ENCODE peak calls at places on chromosomes 7 and 10, in seven cellular contexts. S is Panc1, F is HL-60, H is glutamatergic neuron, C is MM.1S, X is fibroblast of lung, B is nephron progenitor cell. G is an unnamed sample.

GRCh38 chr7:28853150-28853549 is 105.0 kb downstream of the TRIL start:
- DNase-seq in F (no peak), X (peak), S (no peak), C (no peak), H (no peak), B (no peak), G (no peak)

GRCh38 chr7:136391371-136391770 is 414.2 kb upstream of the MTPN start:
- DNase-seq in H (no peak), B (no peak), C (no peak), F (no peak), X (no peak), S (no peak), G (no peak)

GRCh38 chr7:484365-485101 is 35.1 kb downstream of the PDGFA start:
- DNase-seq in S (no peak), H (no peak), B (no peak), C (no peak), X (no peak), F (no peak), G (no peak)

GRCh38 chr7:127822822-127823508 is 171.0 kb downstream of the SND1 start:
- DNase-seq in C (no peak), X (no peak), S (no peak), H (no peak), F (peak), B (no peak), G (no peak)

GRCh38 chr7:148697256-148697841 is 1.4 kb upstream of the CUL1 start:
- DNase-seq in H (no peak), C (no peak), S (no peak), X (peak), B (no peak), F (no peak), G (no peak)

GRCh38 chr10:60943372-60944158 is 420 bp downstream of the RHOBTB1 start:
- DNase-seq in H (peak), X (peak), B (peak), C (peak), F (peak), S (no peak), G (no peak)

GRCh38 chr7:35185908-35186731 is 67.8 kb downstream of the TBX20 start:
- DNase-seq in H (peak), S (no peak), C (no peak), B (peak), X (peak), F (no peak), G (no peak)

GRCh38 chr7:33040803-33041516 is 21.6 kb downstream of the NT5C3A start:
- DNase-seq in S (no peak), C (peak), B (no peak), F (peak), X (peak), H (no peak), G (no peak)

GRCh38 chr10:73433538-73433867 is at the start of gene MSS51:
- DNase-seq in B (no peak), F (no peak), H (no peak), X (no peak), C (no peak), S (no peak), G (no peak)

GRCh38 chr7:5396542-5396941 is 27.1 kb downstream of the TNRC18 start:
- DNase-seq in B (no peak), C (peak), F (peak), S (no peak), X (peak), H (no peak), G (no peak)

GRCh38 chr10:113423877-113424276 is 129.0 kb upstream of the HABP2 start:
- DNase-seq in F (no peak), S (no peak), C (no peak), X (no peak), B (no peak), H (no peak), G (no peak)

GRCh38 chr7:38702002-38702535 is 70.9 kb upstream of the AMPH start:
- DNase-seq in X (no peak), S (no peak), C (no peak), B (no peak), F (no peak), H (no peak), G (no peak)

GRCh38 chr10:30070001-30070759 is 10.8 kb upstream of the JCAD start:
- DNase-seq in S (no peak), C (no peak), B (no peak), X (no peak), F (no peak), H (no peak), G (no peak)

GRCh38 chr7:77413861-77414424 is 2.2 kb downstream of the GSAP start:
- DNase-seq in B (no peak), F (no peak), S (no peak), X (peak), H (no peak), C (no peak), G (peak)

GRCh38 chr7:23474098-23474828 is 4.0 kb upstream of the IGF2BP3 start:
- DNase-seq in C (peak), B (peak), X (peak), F (peak), H (peak), S (no peak), G (peak)

GRCh38 chr7:3979956-3980643 is 679.0 kb downstream of the SDK1 start:
- DNase-seq in F (no peak), C (no peak), S (no peak), H (no peak), X (no peak), B (no peak), G (no peak)

GRCh38 chr7:111855842-111856227 is 293.5 kb upstream of the IMMP2L start:
- DNase-seq in X (peak), H (peak), B (no peak), F (no peak), C (no peak), S (no peak), G (no peak)

GRCh38 chr7:121019018-121019417 is 30.5 kb downstream of the CPED1 start:
- DNase-seq in B (no peak), H (no peak), X (peak), F (no peak), C (no peak), S (no peak), G (no peak)

GRCh38 chr10:84375011-84375410 is 46.6 kb downstream of the CCSER2 start:
- DNase-seq in S (peak), B (peak), X (peak), H (no peak), C (peak), F (peak), G (peak)

GRCh38 chr7:142459557-142459963 is 201.7 kb upstream of the PRSS58 start:
- DNase-seq in X (peak), S (no peak), C (peak), B (peak), H (no peak), F (peak), G (peak)

GRCh38 chr7:100825215-100825671 is 2.1 kb downstream of the EPHB4 start:
- DNase-seq in S (no peak), B (peak), X (no peak), F (no peak), H (no peak), C (no peak), G (no peak)

GRCh38 chr10:81876253-81876731 is 1.3 kb downstream of the NRG3 start:
- DNase-seq in H (peak), F (no peak), S (no peak), C (peak), X (no peak), B (peak), G (no peak)

GRCh38 chr10:103916254-103916653 is 1.7 kb downstream of the STN1 start:
- DNase-seq in X (no peak), H (no peak), F (no peak), S (no peak), C (no peak), B (no peak), G (no peak)

GRCh38 chr10:120818301-120818700 is 32.9 kb upstream of the WDR11 start:
- DNase-seq in X (no peak), C (no peak), F (no peak), S (no peak), B (no peak), H (no peak), G (no peak)

GRCh38 chr10:12637649-12638048 is 288.3 kb downstream of the CAMK1D start:
- DNase-seq in B (no peak), S (no peak), C (no peak), H (no peak), F (no peak), X (no peak), G (no peak)

GRCh38 chr10:77442790-77443189 is 194.8 kb downstream of the KCNMA1 start:
- DNase-seq in C (no peak), H (no peak), X (no peak), F (no peak), S (no peak), B (no peak), G (no peak)

GRCh38 chr10:77131214-77131613 is 506.4 kb downstream of the KCNMA1 start:
- DNase-seq in X (peak), S (no peak), C (no peak), B (no peak), F (no peak), H (no peak), G (no peak)

DNA sequence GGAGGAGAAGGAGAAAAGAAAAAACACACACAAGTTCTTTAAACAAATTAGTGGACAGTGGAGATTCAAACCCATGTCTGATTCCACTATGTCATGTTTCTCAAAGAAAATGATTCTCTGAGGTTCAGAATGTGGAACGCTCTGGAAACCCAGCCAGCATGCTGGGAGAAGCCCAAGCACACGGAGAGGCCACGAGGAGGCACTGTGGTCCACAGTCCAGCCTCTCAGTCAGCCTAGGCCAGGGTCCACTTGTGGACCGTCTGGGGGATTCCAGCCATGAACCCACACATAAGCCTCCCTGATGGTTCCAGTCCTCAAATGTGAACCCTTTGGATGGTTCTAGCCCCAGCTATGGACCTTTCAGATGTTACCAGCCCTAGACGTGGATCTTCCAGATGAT is 73.4 kb downstream of the CAV1 start:
- DNase-seq in B (no peak), X (no peak), C (peak), H (no peak), S (no peak), F (no peak), G (no peak)
- TF ChIP-seq CTCF in B (no peak), X (peak), C (peak), H (no peak), S (peak), F (no peak), G (peak)

GRCh38 chr7:91263359-91264082 is 712 bp upstream of the FZD1 start:
- DNase-seq in S (no peak), C (peak), H (peak), B (peak), F (peak), X (peak), G (no peak)
- TF ChIP-seq CTCF in S (no peak), C (no peak), H (no peak), B (no peak), F (no peak), X (no peak), G (no peak)

GRCh38 chr7:20267482-20267881 is 50.3 kb upstream of the MACC1 start:
- DNase-seq in B (peak), H (no peak), X (no peak), S (no peak), F (peak), C (no peak), G (no peak)
- TF ChIP-seq CTCF in B (no peak), H (no peak), X (no peak), S (no peak), F (no peak), C (no peak), G (no peak)

DNA sequence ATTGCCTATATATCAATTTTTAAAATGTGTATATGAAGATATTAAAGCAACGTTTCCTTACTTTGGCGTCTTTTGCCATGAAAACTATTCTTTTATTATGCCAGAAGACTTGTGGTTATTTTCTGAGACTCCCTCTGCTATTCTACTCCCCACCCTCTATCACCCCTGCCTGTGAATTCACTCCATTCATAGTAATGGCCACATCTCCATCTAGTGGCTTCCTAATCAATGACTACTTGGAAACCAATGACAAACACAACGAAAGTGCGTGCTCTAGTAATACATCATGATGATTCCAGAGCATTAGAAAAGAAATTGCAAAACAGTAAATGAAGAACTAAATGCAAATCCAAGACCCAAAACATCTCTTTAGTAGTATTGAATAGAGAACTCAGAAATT is 186.7 kb upstream of the HGF start:
- DNase-seq in X (peak), H (no peak), C (peak), F (peak), S (peak), B (no peak), G (peak)
- TF ChIP-seq CTCF in X (peak), H (peak), C (peak), F (peak), S (peak), B (peak), G (peak)